ENCODE peak calls at places on chromosomes 7 and 10, in four cellular contexts. D, Y, A and R are unnamed samples.
A peak's percentile ranks its signal among the peaks of the same experiment; 100 is the strongest.

GRCh38 chr10:20897146-20897834 is at the start of gene NEBL:
- DNase-seq in D (no peak), Y (no peak), A (no peak), R (no peak)

GRCh38 chr7:22663721-22664120 is 63.3 kb upstream of the IL6 start:
- DNase-seq in D (no peak), A (no peak), Y (no peak), R (no peak)

GRCh38 chr7:8175929-8176369 is 86.0 kb downstream of the ICA1 start:
- DNase-seq in A (no peak), D (no peak), Y (no peak), R (no peak)

GRCh38 chr10:35533565-35533964 is 71.6 kb upstream of the GJD4 start:
- DNase-seq in Y (no peak), A (no peak), D (no peak), R (no peak)

GRCh38 chr10:48598243-48598935 is 6.5 kb downstream of the ARHGAP22 start:
- DNase-seq in A (no peak), D (no peak), Y (no peak), R (no peak)

GRCh38 chr10:48274636-48275035 is at the start of gene FRMPD2:
- DNase-seq in D (no peak), Y (no peak), A (no peak), R (no peak)

GRCh38 chr10:29517352-29517923 is 117.3 kb downstream of the SVIL start:
- DNase-seq in A (no peak), D (no peak), Y (no peak), R (peak; percentile 4)

GRCh38 chr10:62541811-62542210 is 167.6 kb downstream of the ZNF365 start:
- DNase-seq in A (peak; percentile 67), D (no peak), Y (no peak), R (no peak)

GRCh38 chr10:129039406-129040345 is 427.4 kb upstream of the MGMT start:
- DNase-seq in D (no peak), Y (no peak), A (no peak), R (no peak)

GRCh38 chr10:85977642-85978041 is 389.0 kb downstream of the GRID1 start:
- DNase-seq in D (no peak), A (no peak), Y (no peak), R (no peak)

GRCh38 chr10:106802949-106803348 is 361.6 kb downstream of the SORCS1 start:
- DNase-seq in Y (no peak), A (no peak), D (no peak), R (no peak)

GRCh38 chr7:54664235-54665228 is 94.5 kb downstream of the SEC61G start:
- DNase-seq in D (no peak), Y (peak; percentile 31), A (peak; percentile 73), R (peak; percentile 59)

GRCh38 chr10:129079705-129080104 is 387.3 kb upstream of the MGMT start:
- DNase-seq in A (no peak), Y (no peak), D (no peak), R (no peak)

GRCh38 chr7:155593455-155594162 is 47.2 kb upstream of the CNPY1 start:
- DNase-seq in D (no peak), A (no peak), Y (peak; percentile 24), R (no peak)

GRCh38 chr7:106143711-106144347 is 31.7 kb upstream of the SYPL1 start:
- DNase-seq in A (no peak), D (no peak), Y (no peak), R (no peak)

GRCh38 chr10:14569274-14570060 is 205.2 kb downstream of the FAM107B start:
- DNase-seq in A (no peak), D (peak; percentile 37), Y (peak; percentile 75), R (no peak)

GRCh38 chr7:77759294-77759889 is 38.8 kb downstream of the TMEM60 start:
- DNase-seq in A (no peak), Y (peak; percentile 67), D (peak; percentile 42), R (peak; percentile 16)

GRCh38 chr10:79070611-79071534 is 2.1 kb downstream of the ZMIZ1 start:
- DNase-seq in Y (peak; percentile 95), A (peak; percentile 95), D (peak; percentile 18), R (peak; percentile 97)

DNA sequence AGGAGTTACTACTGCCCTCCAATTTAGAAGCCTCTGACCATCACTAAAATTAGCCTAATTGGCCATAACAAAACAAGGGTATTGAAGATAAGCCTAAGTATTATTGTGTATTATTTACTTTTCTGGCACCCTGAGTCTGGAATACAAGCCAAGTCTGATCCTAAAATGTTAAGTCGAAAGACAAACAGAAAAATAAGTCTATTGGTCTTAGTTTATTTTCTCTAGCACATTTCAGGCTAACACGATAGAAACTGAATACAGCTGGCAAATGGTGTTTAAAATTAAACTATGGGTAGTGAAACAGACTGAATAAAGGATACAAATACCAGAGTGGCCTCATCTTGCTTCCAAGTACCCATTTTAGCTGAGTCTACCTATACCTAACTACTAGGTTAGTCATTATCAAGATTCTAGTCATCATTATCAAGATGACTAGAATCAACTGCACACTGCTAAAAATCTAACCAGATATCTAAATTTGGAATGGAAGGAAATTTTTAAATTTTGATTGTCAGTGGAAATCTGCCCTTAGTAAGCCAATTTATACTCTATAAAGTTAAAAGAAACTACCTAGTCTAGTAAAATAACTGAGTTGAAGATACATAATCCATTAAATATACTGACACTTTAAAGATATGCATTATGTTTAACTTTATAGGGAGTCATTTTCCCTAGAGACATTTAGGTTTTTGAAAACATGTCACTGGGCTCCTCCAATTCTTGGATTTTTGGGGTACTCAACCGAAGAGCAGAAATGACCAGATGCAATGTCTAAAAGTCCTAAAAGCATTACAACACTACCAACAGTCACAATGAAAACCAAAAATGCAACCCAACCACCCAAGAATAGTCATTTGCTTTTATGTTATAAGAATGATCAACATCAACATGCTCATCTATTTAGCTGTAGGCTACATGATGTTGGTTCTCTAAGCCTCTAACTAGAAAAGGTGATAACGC is 80.9 kb downstream of the NT5C2 start:
- DNase-seq in D (no peak), A (no peak), Y (no peak), R (no peak)
- H3K4me3 ChIP-seq in D (no peak overlapping the region), A (no peak overlapping the region), Y (no peak overlapping the region), R (no peak overlapping the region)

DNA sequence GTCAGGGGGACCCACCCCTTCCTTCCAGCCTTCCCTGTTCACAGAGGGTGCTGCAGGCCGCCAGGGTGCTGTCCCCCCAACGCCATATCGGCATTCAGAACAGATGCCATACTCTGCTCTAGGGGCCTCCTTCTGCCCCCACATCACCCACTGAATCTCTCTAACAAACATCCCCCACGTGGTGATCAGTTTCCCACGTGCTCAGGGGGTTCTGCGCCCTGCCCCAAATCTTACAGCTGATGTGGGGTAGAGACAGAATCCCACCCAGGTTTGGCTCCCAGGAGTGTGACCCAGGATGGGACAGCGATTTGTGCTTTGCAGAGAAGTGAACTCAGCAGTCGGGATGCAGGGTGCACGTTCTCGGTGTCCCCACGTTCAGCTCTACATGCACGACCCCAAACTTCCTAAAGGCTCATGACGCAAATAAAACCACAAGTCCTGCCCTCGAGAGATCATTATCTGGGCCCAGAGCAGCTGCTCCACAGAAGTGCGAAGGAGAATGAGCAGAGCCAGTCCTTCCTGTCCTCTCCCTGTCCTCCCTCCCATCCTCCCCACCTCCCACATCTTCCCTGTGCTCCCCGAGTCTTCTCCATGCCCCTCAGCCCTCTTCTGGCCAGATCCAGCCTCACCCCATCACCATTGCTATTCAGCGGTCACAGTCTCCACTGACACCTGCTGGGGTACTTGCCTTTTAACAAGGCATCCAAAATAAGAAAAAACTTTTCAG is 423.4 kb downstream of the DNAJB6 start:
- DNase-seq in A (no peak), D (no peak), Y (no peak), R (no peak)
- H3K9me3 ChIP-seq in A (no peaks in the 10 kb centered on the region), D (no peaks in the 10 kb centered on the region), Y (no peaks in the 10 kb centered on the region), R (no peaks in the 10 kb centered on the region)

GRCh38 chr10:23174974-23175512 is 17.1 kb upstream of the PTF1A start:
- DNase-seq in Y (no peak), A (no peak), D (no peak), R (no peak)

GRCh38 chr10:23173549-23174074 is 18.5 kb upstream of the PTF1A start:
- DNase-seq in D (no peak), Y (no peak), A (no peak), R (no peak)

GRCh38 chr10:23172846-23173548 is 19.1 kb upstream of the PTF1A start:
- DNase-seq in D (no peak), Y (no peak), A (no peak), R (no peak)

GRCh38 chr10:23172429-23172828 is 19.7 kb upstream of the PTF1A start:
- DNase-seq in A (no peak), D (no peak), Y (no peak), R (no peak)

GRCh38 chr10:23174075-23174973 is 17.8 kb upstream of the PTF1A start:
- DNase-seq in Y (no peak), A (no peak), D (no peak), R (no peak)
- H3K27me3 ChIP-seq in Y (peaks cover 54% of the 10 kb centered on the region), A (peaks cover 87% of the 10 kb centered on the region), D (peaks cover 14% of the 10 kb centered on the region), R (peaks cover 22% of the 10 kb centered on the region)

GRCh38 chr7:150685219-150686029 is at the start of gene GIMAP2:
- DNase-seq in A (no peak), D (no peak), Y (no peak), R (no peak)
- H3K4me3 ChIP-seq in A (peak within 1 kb of the TSS; percentile 57), D (peak within 1 kb of the TSS; percentile 69), Y (peak within 1 kb of the TSS; percentile 46), R (peak within 1 kb of the TSS; percentile 52)